ENCODE peak calls at places on chromosomes 7 and 10, in five cellular contexts. One of them, this sample, is unnamed.
A peak's percentile ranks its signal among the peaks of the same experiment; 100 is the strongest.

GRCh38 chr7:112963634-112964033 is 123.0 kb downstream of the GPR85 start:
- DNase-seq in SW 1271: no peak
- DNase-seq in cardiac fibroblast: no peak
- DNase-seq in T-cell: no peak
- DNase-seq in ACHN: no peak
- DNase-seq in this sample: no peak

GRCh38 chr7:116770941-116771340 is 91.4 kb upstream of the CAPZA2 start:
- DNase-seq in ACHN: no peak
- DNase-seq in cardiac fibroblast: no peak
- DNase-seq in T-cell: no peak
- DNase-seq in SW 1271: no peak
- DNase-seq in this sample: no peak

GRCh38 chr10:127971973-127972615 is 65.2 kb downstream of the PTPRE start:
- DNase-seq in ACHN: no peak
- DNase-seq in cardiac fibroblast: no peak
- DNase-seq in T-cell: no peak
- DNase-seq in SW 1271: no peak
- DNase-seq in this sample: no peak

GRCh38 chr7:94632338-94633024 is 23.5 kb downstream of the SGCE start:
- DNase-seq in ACHN: peak; percentile 21
- DNase-seq in cardiac fibroblast: peak; percentile 80
- DNase-seq in SW 1271: peak; percentile 28
- DNase-seq in T-cell: no peak
- DNase-seq in this sample: peak; percentile 95

GRCh38 chr7:99218406-99219184 is 10.7 kb upstream of the KPNA7 start:
- DNase-seq in ACHN: no peak
- DNase-seq in T-cell: no peak
- DNase-seq in cardiac fibroblast: no peak
- DNase-seq in SW 1271: no peak
- DNase-seq in this sample: no peak

GRCh38 chr10:50395279-50395678 is 144.0 kb upstream of the ASAH2 start:
- DNase-seq in cardiac fibroblast: peak; percentile 72
- DNase-seq in ACHN: no peak
- DNase-seq in SW 1271: no peak
- DNase-seq in T-cell: no peak
- DNase-seq in this sample: peak; percentile 11

GRCh38 chr10:129963076-129963830 is 821 bp downstream of the EBF3 start:
- DNase-seq in ACHN: peak; percentile 78
- DNase-seq in SW 1271: no peak
- DNase-seq in T-cell: no peak
- DNase-seq in cardiac fibroblast: peak; percentile 55
- DNase-seq in this sample: no peak

GRCh38 chr10:131560166-131560565 is 248.6 kb upstream of the TCERG1L start:
- DNase-seq in T-cell: no peak
- DNase-seq in SW 1271: no peak
- DNase-seq in cardiac fibroblast: no peak
- DNase-seq in ACHN: no peak
- DNase-seq in this sample: no peak

GRCh38 chr7:27971171-27971570 is 209.4 kb downstream of the JAZF1 start:
- DNase-seq in SW 1271: no peak
- DNase-seq in cardiac fibroblast: no peak
- DNase-seq in T-cell: no peak
- DNase-seq in ACHN: no peak
- DNase-seq in this sample: no peak

GRCh38 chr7:158782638-158783490 is 46.4 kb downstream of the ESYT2 start:
- DNase-seq in SW 1271: peak; percentile 44
- DNase-seq in cardiac fibroblast: peak; percentile 60
- DNase-seq in T-cell: no peak
- DNase-seq in ACHN: peak; percentile 51
- DNase-seq in this sample: peak; percentile 69

GRCh38 chr7:81367335-81367801 is 402.5 kb downstream of the HGF start:
- DNase-seq in SW 1271: no peak
- DNase-seq in cardiac fibroblast: peak; percentile 95
- DNase-seq in T-cell: no peak
- DNase-seq in ACHN: no peak
- DNase-seq in this sample: no peak

GRCh38 chr10:36375107-36375506 is 733.0 kb upstream of the FZD8 start:
- DNase-seq in SW 1271: no peak
- DNase-seq in cardiac fibroblast: no peak
- DNase-seq in ACHN: no peak
- DNase-seq in T-cell: no peak
- DNase-seq in this sample: no peak

GRCh38 chr10:43076876-43077420 is at the start of gene RET:
- DNase-seq in cardiac fibroblast: no peak
- DNase-seq in T-cell: no peak
- DNase-seq in SW 1271: peak; percentile 3
- DNase-seq in ACHN: peak; percentile 4
- DNase-seq in this sample: no peak

GRCh38 chr10:4704034-4704545 is 121.9 kb upstream of the AKR1E2 start:
- DNase-seq in T-cell: no peak
- DNase-seq in ACHN: peak; percentile 81
- DNase-seq in SW 1271: peak; percentile 80
- DNase-seq in cardiac fibroblast: peak; percentile 93
- DNase-seq in this sample: peak; percentile 94

This sample was measured in brain microvascular endothelial cell.